ENCODE peak calls at places on chromosome 19, in eight cellular contexts. One of them, this sample, is unnamed.

GRCh38 chr19:52296400-52296772 is 583 bp upstream of the ZNF480 start:
- DNase-seq in psoas muscle: no peak
- DNase-seq in pancreas: no peak
- DNase-seq in PC-3: peak; percentile 11
- DNase-seq in NB4: no peak
- DNase-seq in choroid plexus epithelial cell: no peak
- DNase-seq in Calu3: no peak
- DNase-seq in progenitor cell of endocrine pancreas: no peak
- DNase-seq in this sample: no peak

GRCh38 chr19:57934820-57935665 is at the start of gene ZNF418:
- DNase-seq in NB4: no peak
- DNase-seq in PC-3: no peak
- DNase-seq in choroid plexus epithelial cell: peak; percentile 91
- DNase-seq in progenitor cell of endocrine pancreas: peak; percentile 21
- DNase-seq in Calu3: no peak
- DNase-seq in pancreas: peak; percentile 50
- DNase-seq in psoas muscle: peak; percentile 39
- DNase-seq in this sample: peak; percentile 70

GRCh38 chr19:40780582-40780981 is 2.5 kb downstream of the RAB4B start:
- DNase-seq in PC-3: no peak
- DNase-seq in choroid plexus epithelial cell: no peak
- DNase-seq in psoas muscle: no peak
- DNase-seq in Calu3: no peak
- DNase-seq in progenitor cell of endocrine pancreas: no peak
- DNase-seq in NB4: no peak
- DNase-seq in pancreas: no peak
- DNase-seq in this sample: no peak

GRCh38 chr19:14400913-14401312 is 18.2 kb downstream of the DDX39A start:
- DNase-seq in Calu3: no peak
- DNase-seq in PC-3: no peak
- DNase-seq in psoas muscle: no peak
- DNase-seq in NB4: no peak
- DNase-seq in pancreas: no peak
- DNase-seq in choroid plexus epithelial cell: no peak
- DNase-seq in progenitor cell of endocrine pancreas: no peak
- DNase-seq in this sample: no peak

GRCh38 chr19:2582984-2583956 is 107.3 kb downstream of the GADD45B start:
- DNase-seq in NB4: no peak
- DNase-seq in psoas muscle: no peak
- DNase-seq in PC-3: no peak
- DNase-seq in progenitor cell of endocrine pancreas: no peak
- DNase-seq in pancreas: no peak
- DNase-seq in choroid plexus epithelial cell: peak; percentile 37
- DNase-seq in Calu3: no peak
- DNase-seq in this sample: peak; percentile 17

GRCh38 chr19:32224371-32225244 is 120.8 kb upstream of the ZNF507 start:
- DNase-seq in psoas muscle: peak; percentile 60
- DNase-seq in choroid plexus epithelial cell: peak; percentile 42
- DNase-seq in NB4: peak; percentile 48
- DNase-seq in PC-3: peak; percentile 47
- DNase-seq in progenitor cell of endocrine pancreas: peak; percentile 62
- DNase-seq in pancreas: peak; percentile 25
- DNase-seq in Calu3: peak; percentile 78
- DNase-seq in this sample: peak; percentile 62

GRCh38 chr19:41821003-41821735 is 23.3 kb downstream of the LYPD4 start:
- DNase-seq in pancreas: peak; percentile 27
- DNase-seq in choroid plexus epithelial cell: peak; percentile 58
- DNase-seq in psoas muscle: no peak
- DNase-seq in NB4: peak; percentile 52
- DNase-seq in PC-3: peak; percentile 72
- DNase-seq in Calu3: peak; percentile 82
- DNase-seq in progenitor cell of endocrine pancreas: no peak
- DNase-seq in this sample: peak; percentile 63

GRCh38 chr19:46618670-46619231 is 6.1 kb downstream of the PTGIR start:
- DNase-seq in progenitor cell of endocrine pancreas: no peak
- DNase-seq in PC-3: no peak
- DNase-seq in NB4: peak; percentile 57
- DNase-seq in pancreas: peak; percentile 79
- DNase-seq in Calu3: no peak
- DNase-seq in psoas muscle: peak; percentile 13
- DNase-seq in choroid plexus epithelial cell: peak; percentile 60
- DNase-seq in this sample: peak; percentile 55

GRCh38 chr19:46515879-46516350 is 20.2 kb upstream of the PNMA8B start:
- DNase-seq in PC-3: peak; percentile 59
- DNase-seq in Calu3: peak; percentile 34
- DNase-seq in choroid plexus epithelial cell: peak; percentile 67
- DNase-seq in pancreas: no peak
- DNase-seq in psoas muscle: no peak
- DNase-seq in progenitor cell of endocrine pancreas: no peak
- DNase-seq in NB4: peak; percentile 80
- DNase-seq in this sample: peak; percentile 55

GRCh38 chr19:40214936-40215335 is 3.2 kb downstream of the TTC9B start:
- DNase-seq in Calu3: no peak
- DNase-seq in NB4: no peak
- DNase-seq in PC-3: no peak
- DNase-seq in psoas muscle: no peak
- DNase-seq in progenitor cell of endocrine pancreas: no peak
- DNase-seq in choroid plexus epithelial cell: no peak
- DNase-seq in pancreas: no peak
- DNase-seq in this sample: no peak

GRCh38 chr19:42282036-42282762 is 13.1 kb downstream of the CIC start:
- DNase-seq in pancreas: no peak
- DNase-seq in choroid plexus epithelial cell: peak; percentile 59
- DNase-seq in Calu3: no peak
- DNase-seq in PC-3: no peak
- DNase-seq in NB4: no peak
- DNase-seq in psoas muscle: no peak
- DNase-seq in progenitor cell of endocrine pancreas: no peak
- DNase-seq in this sample: peak; percentile 45

GRCh38 chr19:18612772-18613588 is at the start of gene TMEM59L:
- DNase-seq in pancreas: no peak
- DNase-seq in progenitor cell of endocrine pancreas: no peak
- DNase-seq in Calu3: no peak
- DNase-seq in PC-3: no peak
- DNase-seq in NB4: no peak
- DNase-seq in psoas muscle: no peak
- DNase-seq in choroid plexus epithelial cell: no peak
- DNase-seq in this sample: peak; percentile 45

GRCh38 chr19:38831142-38831605 is 420 bp downstream of the ECH1 start:
- DNase-seq in NB4: peak; percentile 63
- DNase-seq in psoas muscle: peak; percentile 81
- DNase-seq in progenitor cell of endocrine pancreas: no peak
- DNase-seq in Calu3: peak; percentile 93
- DNase-seq in PC-3: peak; percentile 91
- DNase-seq in pancreas: peak; percentile 78
- DNase-seq in choroid plexus epithelial cell: peak; percentile 99
- DNase-seq in this sample: peak; percentile 63

GRCh38 chr19:15399234-15399515 is 19.6 kb upstream of the AKAP8 start:
- DNase-seq in progenitor cell of endocrine pancreas: no peak
- DNase-seq in PC-3: no peak
- DNase-seq in choroid plexus epithelial cell: no peak
- DNase-seq in NB4: no peak
- DNase-seq in psoas muscle: no peak
- DNase-seq in pancreas: no peak
- DNase-seq in Calu3: no peak
- DNase-seq in this sample: no peak

GRCh38 chr19:30046522-30046921 is 104.5 kb downstream of the URI1 start:
- DNase-seq in NB4: peak; percentile 21
- DNase-seq in Calu3: no peak
- DNase-seq in PC-3: peak; percentile 36
- DNase-seq in progenitor cell of endocrine pancreas: no peak
- DNase-seq in pancreas: no peak
- DNase-seq in choroid plexus epithelial cell: peak; percentile 78
- DNase-seq in psoas muscle: no peak
- DNase-seq in this sample: peak; percentile 12

GRCh38 chr19:27752530-27753184 is 1460.3 kb downstream of the UQCRFS1 start:
- DNase-seq in Calu3: no peak
- DNase-seq in pancreas: no peak
- DNase-seq in psoas muscle: no peak
- DNase-seq in PC-3: no peak
- DNase-seq in NB4: no peak
- DNase-seq in progenitor cell of endocrine pancreas: no peak
- DNase-seq in choroid plexus epithelial cell: no peak
- DNase-seq in this sample: no peak

GRCh38 chr19:3362217-3362907 is 4.0 kb upstream of the NFIC start:
- DNase-seq in NB4: no peak
- DNase-seq in pancreas: no peak
- DNase-seq in progenitor cell of endocrine pancreas: no peak
- DNase-seq in choroid plexus epithelial cell: no peak
- DNase-seq in psoas muscle: no peak
- DNase-seq in PC-3: no peak
- DNase-seq in Calu3: no peak
- DNase-seq in this sample: peak; percentile 25

GRCh38 chr19:47275866-47276461 is 1.3 kb downstream of the INAFM1 start:
- DNase-seq in choroid plexus epithelial cell: peak; percentile 53
- DNase-seq in PC-3: no peak
- DNase-seq in pancreas: peak; percentile 40
- DNase-seq in NB4: peak; percentile 47
- DNase-seq in Calu3: no peak
- DNase-seq in progenitor cell of endocrine pancreas: no peak
- DNase-seq in psoas muscle: peak; percentile 77
- DNase-seq in this sample: no peak

GRCh38 chr19:40503300-40503699 is 36.5 kb downstream of the SPTBN4 start:
- DNase-seq in psoas muscle: no peak
- DNase-seq in Calu3: no peak
- DNase-seq in pancreas: peak; percentile 15
- DNase-seq in progenitor cell of endocrine pancreas: no peak
- DNase-seq in PC-3: no peak
- DNase-seq in NB4: no peak
- DNase-seq in choroid plexus epithelial cell: no peak
- DNase-seq in this sample: no peak

GRCh38 chr19:7862413-7862951 is 11.7 kb downstream of the PRR36 start:
- DNase-seq in choroid plexus epithelial cell: peak; percentile 72
- DNase-seq in pancreas: peak; percentile 39
- DNase-seq in NB4: peak; percentile 46
- DNase-seq in psoas muscle: peak; percentile 61
- DNase-seq in progenitor cell of endocrine pancreas: peak; percentile 90
- DNase-seq in Calu3: no peak
- DNase-seq in PC-3: no peak
- DNase-seq in this sample: peak; percentile 90
- TF ChIP-seq CTCF in choroid plexus epithelial cell: no peak
- TF ChIP-seq CTCF in pancreas: no peak
- TF ChIP-seq CTCF in NB4: no peak
- TF ChIP-seq CTCF in psoas muscle: no peak
- TF ChIP-seq CTCF in progenitor cell of endocrine pancreas: no peak
- TF ChIP-seq CTCF in Calu3: no peak
- TF ChIP-seq CTCF in PC-3: no peak
- TF ChIP-seq CTCF in this sample: no peak

DNA sequence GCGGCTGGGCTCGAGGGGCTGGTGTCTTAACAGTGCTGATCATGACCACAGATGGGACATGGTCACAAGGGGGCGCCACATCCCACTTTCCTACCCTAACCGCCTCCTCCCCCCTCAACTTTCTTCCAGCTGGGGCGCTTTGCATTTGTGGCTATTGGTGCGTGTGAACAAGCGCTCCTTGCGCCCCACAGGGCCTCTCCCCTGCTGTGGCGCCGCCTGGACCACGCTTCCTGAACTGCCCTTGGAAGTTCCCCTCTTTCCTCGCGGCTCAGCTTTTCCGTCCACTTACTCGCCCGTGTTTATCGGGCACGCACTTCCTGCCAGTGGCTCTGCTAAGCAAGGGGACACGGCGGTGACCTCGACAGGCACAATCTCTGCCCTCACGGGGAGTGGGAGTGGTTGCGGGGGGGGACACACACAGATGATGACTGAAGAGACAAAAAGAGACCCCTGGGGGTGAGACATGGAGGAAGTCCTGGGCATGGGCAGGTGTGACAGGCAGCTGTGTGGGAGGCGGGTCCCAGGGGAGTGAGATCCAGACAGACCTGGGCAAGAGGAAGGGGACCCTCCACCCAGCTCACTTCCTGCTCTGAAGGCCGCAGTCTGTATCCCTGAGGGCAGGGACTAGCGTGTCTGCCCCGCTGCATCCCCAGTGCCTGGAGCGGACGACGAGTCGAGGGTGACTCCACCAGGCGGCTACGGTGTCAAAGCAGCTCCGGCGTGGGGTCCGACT is 40.3 kb downstream of the ZNF787 start:
- DNase-seq in psoas muscle: peak; percentile 82
- DNase-seq in Calu3: peak; percentile 88
- DNase-seq in progenitor cell of endocrine pancreas: peak; percentile 67
- DNase-seq in PC-3: peak; percentile 59
- DNase-seq in choroid plexus epithelial cell: peak; percentile 92
- DNase-seq in NB4: peak; percentile 88
- DNase-seq in pancreas: peak; percentile 68
- DNase-seq in this sample: peak; percentile 90
- TF ChIP-seq CTCF in psoas muscle: peak; percentile 39
- TF ChIP-seq CTCF in Calu3: peak; percentile 56
- TF ChIP-seq CTCF in progenitor cell of endocrine pancreas: peak; percentile 59
- TF ChIP-seq CTCF in PC-3: peak; percentile 63
- TF ChIP-seq CTCF in choroid plexus epithelial cell: peak; percentile 76
- TF ChIP-seq CTCF in NB4: peak; percentile 29
- TF ChIP-seq CTCF in pancreas: peak; percentile 30
- TF ChIP-seq CTCF in this sample: peak; percentile 23

GRCh38 chr19:33947565-33947964 is 150.9 kb downstream of the KCTD15 start:
- DNase-seq in PC-3: no peak
- DNase-seq in Calu3: no peak
- DNase-seq in pancreas: no peak
- DNase-seq in NB4: peak; percentile 16
- DNase-seq in progenitor cell of endocrine pancreas: no peak
- DNase-seq in choroid plexus epithelial cell: peak; percentile 1
- DNase-seq in psoas muscle: no peak
- DNase-seq in this sample: no peak
- TF ChIP-seq CTCF in PC-3: peak; percentile 22
- TF ChIP-seq CTCF in Calu3: no peak
- TF ChIP-seq CTCF in pancreas: no peak
- TF ChIP-seq CTCF in NB4: peak; percentile 31
- TF ChIP-seq CTCF in progenitor cell of endocrine pancreas: peak; percentile 33
- TF ChIP-seq CTCF in choroid plexus epithelial cell: peak; percentile 18
- TF ChIP-seq CTCF in psoas muscle: no peak
- TF ChIP-seq CTCF in this sample: no peak

GRCh38 chr19:48659768-48660167 is 13.0 kb downstream of the NTN5 start:
- DNase-seq in psoas muscle: no peak
- DNase-seq in progenitor cell of endocrine pancreas: no peak
- DNase-seq in Calu3: peak; percentile 44
- DNase-seq in pancreas: no peak
- DNase-seq in choroid plexus epithelial cell: peak; percentile 66
- DNase-seq in NB4: peak; percentile 60
- DNase-seq in PC-3: no peak
- DNase-seq in this sample: no peak

GRCh38 chr19:48660854-48661731 is 11.7 kb downstream of the NTN5 start:
- DNase-seq in choroid plexus epithelial cell: peak; percentile 90
- DNase-seq in PC-3: peak; percentile 79
- DNase-seq in Calu3: peak; percentile 82
- DNase-seq in pancreas: peak; percentile 80
- DNase-seq in progenitor cell of endocrine pancreas: no peak
- DNase-seq in psoas muscle: peak; percentile 83
- DNase-seq in NB4: peak; percentile 98
- DNase-seq in this sample: peak; percentile 89

GRCh38 chr19:48658483-48658882 is 12.5 kb upstream of the CA11 start:
- DNase-seq in PC-3: no peak
- DNase-seq in pancreas: no peak
- DNase-seq in choroid plexus epithelial cell: no peak
- DNase-seq in psoas muscle: no peak
- DNase-seq in Calu3: no peak
- DNase-seq in progenitor cell of endocrine pancreas: no peak
- DNase-seq in NB4: no peak
- DNase-seq in this sample: no peak

GRCh38 chr19:48654299-48655059 is 8.5 kb upstream of the CA11 start:
- DNase-seq in psoas muscle: no peak
- DNase-seq in choroid plexus epithelial cell: peak; percentile 30
- DNase-seq in PC-3: no peak
- DNase-seq in progenitor cell of endocrine pancreas: no peak
- DNase-seq in pancreas: no peak
- DNase-seq in NB4: peak; percentile 49
- DNase-seq in Calu3: no peak
- DNase-seq in this sample: no peak

GRCh38 chr19:48656840-48657474 is 11.0 kb upstream of the CA11 start:
- DNase-seq in Calu3: no peak
- DNase-seq in progenitor cell of endocrine pancreas: no peak
- DNase-seq in NB4: no peak
- DNase-seq in psoas muscle: no peak
- DNase-seq in pancreas: no peak
- DNase-seq in PC-3: peak; percentile 20
- DNase-seq in choroid plexus epithelial cell: peak; percentile 86
- DNase-seq in this sample: no peak
- TF ChIP-seq CTCF in Calu3: no peak
- TF ChIP-seq CTCF in progenitor cell of endocrine pancreas: no peak
- TF ChIP-seq CTCF in NB4: no peak
- TF ChIP-seq CTCF in psoas muscle: no peak
- TF ChIP-seq CTCF in pancreas: no peak
- TF ChIP-seq CTCF in PC-3: no peak
- TF ChIP-seq CTCF in choroid plexus epithelial cell: no peak
- TF ChIP-seq CTCF in this sample: no peak

This sample was measured in activated CD8-positive, alpha-beta T cell treated with anti-CD3 and anti-CD28 coated beads for 36 hours.